ENCODE peak calls at places on chromosome 15, in seven cellular contexts. A, W, O, H, N, U and X are unnamed samples.

GRCh38 chr15:74885461-74885860 is 4.4 kb upstream of the MPI start:
- DNase-seq in N (no peak), W (no peak), O (no peak), U (no peak), A (no peak), H (no peak), X (no peak)

GRCh38 chr15:63948436-63948835 is 97.8 kb downstream of the DAPK2 start:
- DNase-seq in U (no peak), O (no peak), H (no peak), A (peak; percentile 32), W (no peak), N (no peak), X (no peak)

GRCh38 chr15:81155375-81156218 is 21.5 kb downstream of the CFAP161 start:
- DNase-seq in A (no peak), U (peak; percentile 25), N (peak; percentile 46), H (peak; percentile 45), O (no peak), W (peak; percentile 51), X (peak; percentile 32)

GRCh38 chr15:48592221-48592731 is 53.2 kb downstream of the FBN1 start:
- DNase-seq in O (no peak), H (no peak), N (no peak), W (no peak), A (no peak), U (no peak), X (no peak)

GRCh38 chr15:85129881-85130280 is 148.2 kb downstream of the PDE8A start:
- DNase-seq in N (no peak), O (no peak), W (no peak), H (no peak), A (no peak), U (no peak), X (no peak)

GRCh38 chr15:63041982-63042878 is at the start of gene TPM1:
- DNase-seq in N (peak; percentile 83), W (no peak), O (no peak), A (peak; percentile 88), U (no peak), H (no peak), X (peak; percentile 73)

GRCh38 chr15:85646538-85647091 is 148.1 kb downstream of the KLHL25 start:
- DNase-seq in H (no peak), N (peak; percentile 38), W (no peak), A (no peak), O (no peak), U (no peak), X (no peak)

GRCh38 chr15:64430000-64430735 is 30.2 kb upstream of the ZNF609 start:
- DNase-seq in O (peak; percentile 65), A (peak; percentile 52), W (no peak), N (no peak), H (no peak), U (no peak), X (no peak)

GRCh38 chr15:60673918-60674558 is 195.1 kb upstream of the ICE2 start:
- DNase-seq in O (no peak), W (no peak), H (peak; percentile 43), A (no peak), U (peak; percentile 10), N (peak; percentile 20), X (peak; percentile 13)

GRCh38 chr15:81108427-81108826 is 25.6 kb upstream of the CFAP161 start:
- DNase-seq in W (peak; percentile 48), A (no peak), U (no peak), N (peak; percentile 29), H (no peak), O (no peak), X (no peak)

GRCh38 chr15:74964794-74965193 is 8.2 kb upstream of the RPP25 start:
- DNase-seq in U (no peak), W (no peak), H (no peak), N (no peak), A (no peak), O (no peak), X (no peak)

GRCh38 chr15:81391657-81392056 is 17.6 kb upstream of the TMC3 start:
- DNase-seq in U (no peak), H (no peak), N (no peak), O (no peak), A (no peak), W (no peak), X (no peak)

GRCh38 chr15:45831787-45832186 is 197.0 kb downstream of the SQOR start:
- DNase-seq in U (no peak), N (no peak), A (no peak), H (no peak), W (no peak), O (no peak), X (no peak)

GRCh38 chr15:43267439-43267838 is 711 bp upstream of the TGM5 start:
- DNase-seq in W (no peak), U (no peak), A (no peak), O (no peak), H (no peak), N (no peak), X (no peak)

GRCh38 chr15:62119224-62119925 is 45.7 kb downstream of the C2CD4B start:
- DNase-seq in H (peak; percentile 44), N (no peak), W (no peak), A (no peak), U (peak; percentile 86), O (no peak), X (peak; percentile 51)

GRCh38 chr15:72110355-72110754 is 7.6 kb downstream of the MYO9A start:
- DNase-seq in A (no peak), O (no peak), N (no peak), W (no peak), U (no peak), H (no peak), X (peak; percentile 54)

GRCh38 chr15:48644498-48644826 is 1.0 kb downstream of the FBN1 start:
- DNase-seq in W (no peak), H (no peak), O (no peak), N (no peak), A (no peak), U (no peak), X (no peak)

GRCh38 chr15:64571857-64572291 is 111.5 kb downstream of the ZNF609 start:
- DNase-seq in O (peak; percentile 92), A (no peak), W (no peak), N (no peak), H (no peak), U (no peak), X (peak; percentile 52)

GRCh38 chr15:73746883-73747282 is 6.3 kb downstream of the INSYN1 start:
- DNase-seq in H (no peak), U (no peak), W (no peak), N (no peak), A (no peak), O (no peak), X (no peak)

GRCh38 chr15:40282144-40282869 is 557 bp downstream of the ANKRD63 start:
- DNase-seq in H (no peak), U (no peak), A (peak; percentile 86), N (peak; percentile 86), O (no peak), W (peak; percentile 81), X (peak; percentile 30)

GRCh38 chr15:101489633-101490407 is at the start of gene PCSK6:
- DNase-seq in A (peak; percentile 68), N (peak; percentile 87), W (peak; percentile 73), U (no peak), O (no peak), H (no peak), X (no peak)

DNA sequence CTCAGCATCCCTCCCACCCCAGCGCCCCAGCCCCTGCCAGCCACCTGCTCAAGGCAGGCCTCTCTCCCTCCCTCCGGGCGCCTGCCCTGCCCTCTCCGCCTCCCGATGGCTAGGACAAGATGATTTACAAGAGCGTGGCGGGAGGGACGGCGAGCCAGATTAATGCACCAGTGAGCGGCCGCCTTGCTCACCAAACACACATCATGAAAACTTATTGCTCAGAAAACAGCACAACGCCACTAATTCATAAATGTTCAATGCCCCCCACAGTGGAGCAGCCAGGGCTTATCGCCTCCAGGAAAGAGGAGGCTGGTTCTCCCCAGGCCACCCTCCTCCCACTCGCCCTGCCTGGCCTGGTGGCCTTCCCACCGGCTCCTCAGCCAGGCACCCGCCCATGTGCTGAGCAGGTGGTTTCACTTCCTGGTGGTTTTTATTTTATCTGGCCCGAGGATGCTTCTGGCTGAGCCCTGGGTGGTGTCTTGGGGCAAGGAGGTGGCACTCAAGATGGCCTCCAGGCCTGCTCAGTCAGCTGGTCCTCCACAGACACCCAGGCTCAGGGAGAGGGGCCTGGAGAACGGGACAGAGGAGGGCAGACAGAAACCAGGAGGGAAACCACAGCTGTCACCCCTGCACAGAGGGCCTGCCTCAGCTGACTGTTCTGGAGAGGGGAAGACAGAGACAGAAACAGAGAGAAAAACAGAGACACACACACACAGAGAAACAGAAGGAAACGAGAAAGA is 284.9 kb downstream of the UACA start:
- DNase-seq in W (no peak), A (no peak), N (peak; percentile 75), U (no peak), O (no peak), H (no peak), X (no peak)
- TF ChIP-seq SIN3A in W (no peak), A (no peak), N (no peak), U (no peak), O (no peak), H (no peak), X (no peak)

GRCh38 chr15:69314736-69315135 is 16.0 kb downstream of the PAQR5 start:
- DNase-seq in U (no peak), N (no peak), A (no peak), O (no peak), H (no peak), W (no peak), X (no peak)
- TF ChIP-seq SIN3A in U (no peak), N (no peak), A (no peak), O (no peak), H (no peak), W (no peak), X (no peak)

GRCh38 chr15:95826831-95827230 is 503.7 kb upstream of the NR2F2 start:
- DNase-seq in U (no peak), O (no peak), H (no peak), A (no peak), N (no peak), W (no peak), X (no peak)
- TF ChIP-seq SIN3A in U (no peak), O (no peak), H (no peak), A (no peak), N (no peak), W (no peak), X (no peak)

DNA sequence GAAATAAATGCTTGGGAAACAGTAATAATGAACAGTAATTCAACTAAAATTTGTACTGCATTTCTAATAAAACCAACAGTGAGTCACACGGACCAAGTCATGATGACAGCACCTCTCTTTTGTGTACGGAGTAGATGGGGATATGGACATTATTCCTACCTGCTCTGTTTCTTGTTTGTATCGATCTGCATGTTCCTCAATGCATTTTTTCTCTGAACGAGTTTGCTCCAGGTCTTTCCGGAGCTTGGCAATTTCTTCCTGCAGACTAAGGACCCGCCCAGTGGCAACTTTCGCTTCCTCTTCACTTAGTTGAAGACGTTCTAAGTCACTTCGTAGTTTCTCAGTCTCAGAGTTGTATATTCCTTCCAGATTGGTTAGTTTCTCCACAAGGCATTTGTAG is 74.4 kb upstream of the MYO5C start:
- DNase-seq in U (no peak), W (no peak), H (no peak), O (no peak), N (no peak), A (no peak), X (no peak)
- TF ChIP-seq SIN3A in U (no peak), W (no peak), H (no peak), O (no peak), N (no peak), A (no peak), X (no peak)

DNA sequence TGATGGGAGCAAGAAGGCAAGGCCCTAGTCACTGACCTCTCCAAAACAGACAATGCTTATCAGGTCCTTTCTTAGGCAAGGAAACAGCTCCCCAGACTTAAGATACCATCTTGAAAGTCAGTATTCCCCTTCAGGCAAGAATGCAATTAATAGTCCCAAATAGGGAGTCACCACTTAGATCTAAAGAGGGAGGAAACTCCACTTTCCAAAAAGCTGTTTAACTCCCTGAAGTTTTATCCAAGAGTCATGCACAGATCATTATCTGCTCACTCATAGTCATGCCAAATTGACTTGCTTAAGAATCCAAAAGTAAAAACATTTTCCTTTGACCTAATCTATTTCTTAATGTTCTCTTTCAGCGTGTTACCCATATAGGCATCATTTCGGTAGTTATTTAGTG is 2.2 kb downstream of the LDHAL6B start:
- DNase-seq in O (no peak), N (no peak), A (no peak), H (no peak), U (no peak), W (no peak), X (no peak)
- TF ChIP-seq SIN3A in O (no peak), N (no peak), A (no peak), H (no peak), U (no peak), W (no peak), X (no peak)